ENCODE peak calls at places on chromosomes 3 and 15, in seven cellular contexts. O is ecto neural progenitor cell; W is cardiac muscle cell; H is small intestine; T is stimulated activated CD8-positive, alpha-beta memory T cell treated with anti-CD3 and anti-CD28 coated beads, Interleukin-2, amount 100 ng/mL, for 48 hours; X is non-pigmented ciliary epithelial cell; J is hippocampal formation. V is an unnamed sample.

GRCh38 chr3:126557761-126558160 is 971 bp downstream of the C3orf22 start:
- DNase-seq in W (no peak), X (no peak), H (no peak), J (no peak), T (no peak), O (peak), V (no peak)

GRCh38 chr15:34360298-34360697 is 6.7 kb downstream of the LPCAT4 start:
- DNase-seq in W (no peak), H (peak), X (no peak), J (no peak), O (no peak), T (no peak), V (no peak)

GRCh38 chr3:42149537-42150426 is 58.6 kb downstream of the TRAK1 start:
- DNase-seq in X (no peak), O (no peak), T (no peak), H (peak), J (no peak), W (no peak), V (no peak)

GRCh38 chr15:31302778-31303433 is 23.7 kb upstream of the KLF13 start:
- DNase-seq in H (no peak), X (no peak), W (no peak), T (no peak), J (no peak), O (peak), V (no peak)

GRCh38 chr3:115550285-115550741 is 73.0 kb upstream of the GAP43 start:
- DNase-seq in X (no peak), T (no peak), J (no peak), H (peak), W (no peak), O (no peak), V (no peak)

GRCh38 chr15:49507261-49507660 is 84.2 kb downstream of the FGF7 start:
- DNase-seq in J (no peak), O (no peak), X (no peak), H (no peak), T (no peak), W (no peak), V (no peak)

GRCh38 chr3:123090700-123091585 is 24.1 kb downstream of the PDIA5 start:
- DNase-seq in T (no peak), X (no peak), W (no peak), H (no peak), O (no peak), J (no peak), V (no peak)

GRCh38 chr15:93049914-93050534 is 39.0 kb downstream of the RGMA start:
- DNase-seq in H (no peak), X (no peak), O (no peak), T (no peak), J (no peak), W (no peak), V (no peak)

GRCh38 chr15:87916208-87916607 is 340.3 kb downstream of the NTRK3 start:
- DNase-seq in T (no peak), O (no peak), W (no peak), J (no peak), H (no peak), X (no peak), V (no peak)

GRCh38 chr3:178602864-178603263 is 66.6 kb downstream of the KCNMB2 start:
- DNase-seq in X (no peak), H (no peak), T (no peak), O (no peak), W (no peak), J (no peak), V (no peak)

GRCh38 chr3:136068708-136069107 is 103.2 kb downstream of the PPP2R3A start:
- DNase-seq in W (no peak), H (no peak), X (no peak), O (no peak), J (no peak), T (no peak), V (no peak)

GRCh38 chr3:194275721-194276120 is 75.4 kb downstream of the CPN2 start:
- DNase-seq in W (no peak), X (no peak), J (no peak), O (peak), H (no peak), T (no peak), V (no peak)

GRCh38 chr3:34016925-34017592 is 218.6 kb downstream of the PDCD6IP start:
- DNase-seq in T (no peak), O (no peak), H (no peak), W (no peak), X (no peak), J (no peak), V (no peak)

GRCh38 chr3:186959029-186959624 is 28.8 kb downstream of the ST6GAL1 start:
- DNase-seq in W (no peak), H (no peak), T (no peak), X (no peak), O (no peak), J (no peak), V (no peak)

GRCh38 chr15:96252148-96252547 is 78.4 kb upstream of the NR2F2 start:
- DNase-seq in O (no peak), X (no peak), J (no peak), T (no peak), W (no peak), H (peak), V (no peak)

GRCh38 chr15:70801111-70801510 is 37.8 kb upstream of the UACA start:
- DNase-seq in O (no peak), X (no peak), W (peak), J (no peak), H (no peak), T (no peak), V (no peak)

GRCh38 chr15:91942676-91943417 is 89.3 kb downstream of the SLCO3A1 start:
- DNase-seq in T (no peak), W (peak), H (peak), O (no peak), X (no peak), J (peak), V (no peak)

GRCh38 chr3:151724846-151725562 is 8.7 kb upstream of the AADACL2 start:
- DNase-seq in O (no peak), H (no peak), T (no peak), W (no peak), X (peak), J (no peak), V (no peak)

GRCh38 chr3:19688767-19689166 is 245.2 kb downstream of the EFHB start:
- DNase-seq in T (no peak), W (no peak), H (no peak), O (no peak), X (no peak), J (no peak), V (no peak)

GRCh38 chr3:146314871-146315270 is 64.0 kb upstream of the PLSCR4 start:
- DNase-seq in J (no peak), O (no peak), X (no peak), T (no peak), W (peak), H (no peak), V (no peak)

GRCh38 chr3:14906355-14906960 is 40.9 kb upstream of the NR2C2 start:
- DNase-seq in H (peak), O (no peak), T (no peak), W (no peak), X (no peak), J (no peak), V (no peak)

GRCh38 chr3:126149256-126149902 is 31.0 kb downstream of the ALDH1L1 start:
- DNase-seq in T (no peak), X (no peak), H (no peak), O (no peak), W (no peak), J (no peak), V (peak)

GRCh38 chr3:56424885-56425284 is 43.4 kb downstream of the ERC2 start:
- DNase-seq in H (no peak), X (no peak), T (no peak), O (no peak), W (no peak), J (no peak), V (no peak)

GRCh38 chr3:190883973-190884832 is 21.7 kb upstream of the GMNC start:
- DNase-seq in X (peak), J (peak), W (peak), H (peak), T (no peak), O (no peak), V (peak)

GRCh38 chr3:2133191-2133590 is 34.5 kb downstream of the CNTN4 start:
- DNase-seq in J (no peak), W (no peak), X (no peak), O (no peak), H (no peak), T (no peak), V (no peak)

GRCh38 chr3:4461459-4462090 is 5.5 kb downstream of the SUMF1 start:
- DNase-seq in W (no peak), T (no peak), O (no peak), J (no peak), H (no peak), X (no peak), V (no peak)

GRCh38 chr15:40338921-40339620 is 1.7 kb downstream of the CCDC9B start:
- DNase-seq in T (no peak), J (peak), H (no peak), X (peak), W (peak), O (no peak), V (no peak)

GRCh38 chr15:70559223-70559823 is 204.0 kb downstream of the UACA start:
- DNase-seq in T (peak), W (peak), O (peak), X (no peak), H (peak), J (no peak), V (no peak)

GRCh38 chr3:171227333-171227732 is 200.8 kb upstream of the SLC2A2 start:
- DNase-seq in H (no peak), J (no peak), O (no peak), X (no peak), T (no peak), W (no peak), V (no peak)

GRCh38 chr3:38730281-38730680 is 80.8 kb upstream of the SCN5A start:
- DNase-seq in W (peak), T (no peak), X (peak), O (no peak), J (no peak), H (no peak), V (no peak)

GRCh38 chr3:125107861-125108567 is 52.2 kb upstream of the HEG1 start:
- DNase-seq in O (no peak), J (no peak), T (no peak), X (no peak), W (peak), H (no peak), V (no peak)

GRCh38 chr15:73210630-73211029 is 158.1 kb downstream of the HCN4 start:
- DNase-seq in W (no peak), H (no peak), X (no peak), T (no peak), J (no peak), O (no peak), V (no peak)

GRCh38 chr3:59839283-59839682 is 789.5 kb upstream of the CFAP20DC start:
- DNase-seq in X (no peak), J (no peak), O (no peak), W (peak), T (no peak), H (no peak), V (no peak)

GRCh38 chr3:146024260-146024659 is 136.7 kb downstream of the PLOD2 start:
- DNase-seq in X (no peak), O (no peak), W (peak), T (no peak), J (no peak), H (no peak), V (no peak)

GRCh38 chr15:39079296-39079834 is 501.5 kb upstream of the THBS1 start:
- DNase-seq in X (no peak), O (no peak), H (no peak), J (no peak), W (peak), T (no peak), V (no peak)

V was measured in neural crest cell.